ENCODE peak calls at places on chromosomes 6 and 20, in nine cellular contexts. B is HepG2, D is GM23248, A is GM23338, Y is hepatocyte, R is HCT116, K is mesendoderm, J is PC-3, Q is trophoblast cell. M is an unnamed sample.

GRCh38 chr6:119739776-119740175 is 390.2 kb upstream of the MAN1A1 start:
- DNase-seq in J (no peak), D (no peak), A (no peak), R (no peak), Y (no peak), Q (no peak), K (no peak), B (no peak), M (no peak)

GRCh38 chr6:145977881-145978280 is 13.7 kb upstream of the SHPRH start:
- DNase-seq in B (no peak), Q (no peak), A (no peak), J (no peak), R (no peak), Y (no peak), K (no peak), D (no peak), M (no peak)

GRCh38 chr20:62067547-62068260 is 2.0 kb upstream of the TAF4 start:
- DNase-seq in D (no peak), B (no peak), A (no peak), Q (no peak), R (no peak), J (no peak), Y (no peak), K (no peak), M (no peak)

GRCh38 chr6:74605942-74606341 is 599.9 kb downstream of the COL12A1 start:
- DNase-seq in R (no peak), J (peak; percentile 3), D (peak; percentile 20), K (no peak), Q (no peak), Y (no peak), B (no peak), A (no peak), M (no peak)

GRCh38 chr6:82711992-82712788 is 348.6 kb downstream of the TPBG start:
- DNase-seq in K (peak; percentile 7), R (no peak), Y (no peak), A (no peak), D (peak; percentile 86), B (no peak), J (no peak), Q (no peak), M (no peak)

GRCh38 chr20:33846291-33846916 is 35.3 kb downstream of the CHMP4B start:
- DNase-seq in Q (no peak), Y (no peak), R (no peak), D (no peak), K (no peak), A (no peak), B (no peak), J (no peak), M (no peak)

GRCh38 chr20:57835462-57836455 is 125.9 kb upstream of the PMEPA1 start:
- DNase-seq in R (no peak), J (no peak), A (peak; percentile 31), Q (no peak), D (no peak), B (no peak), K (peak; percentile 36), Y (no peak), M (peak; percentile 42)

GRCh38 chr6:93779086-93779858 is 359.9 kb upstream of the EPHA7 start:
- DNase-seq in R (no peak), K (peak; percentile 84), A (peak; percentile 26), Q (no peak), D (no peak), B (no peak), Y (peak; percentile 45), J (no peak), M (peak; percentile 71)

GRCh38 chr6:52881662-52881995 is 27.9 kb downstream of the GSTA3 start:
- DNase-seq in Y (no peak), K (no peak), Q (no peak), R (no peak), J (no peak), A (no peak), D (no peak), B (no peak), M (no peak)

GRCh38 chr6:52887912-52888535 is 21.5 kb downstream of the GSTA3 start:
- DNase-seq in A (no peak), J (peak; percentile 49), Q (no peak), Y (peak; percentile 19), K (no peak), D (peak; percentile 32), R (no peak), B (no peak), M (no peak)

GRCh38 chr6:52877168-52877567 is 32.3 kb downstream of the GSTA3 start:
- DNase-seq in B (no peak), R (peak; percentile 29), A (no peak), J (peak; percentile 87), K (no peak), Q (no peak), Y (peak; percentile 34), D (peak; percentile 94), M (no peak)

GRCh38 chr6:52877786-52878185 is 31.7 kb downstream of the GSTA3 start:
- DNase-seq in D (peak; percentile 24), Q (no peak), K (no peak), R (no peak), Y (no peak), J (no peak), A (no peak), B (no peak), M (no peak)

DNA sequence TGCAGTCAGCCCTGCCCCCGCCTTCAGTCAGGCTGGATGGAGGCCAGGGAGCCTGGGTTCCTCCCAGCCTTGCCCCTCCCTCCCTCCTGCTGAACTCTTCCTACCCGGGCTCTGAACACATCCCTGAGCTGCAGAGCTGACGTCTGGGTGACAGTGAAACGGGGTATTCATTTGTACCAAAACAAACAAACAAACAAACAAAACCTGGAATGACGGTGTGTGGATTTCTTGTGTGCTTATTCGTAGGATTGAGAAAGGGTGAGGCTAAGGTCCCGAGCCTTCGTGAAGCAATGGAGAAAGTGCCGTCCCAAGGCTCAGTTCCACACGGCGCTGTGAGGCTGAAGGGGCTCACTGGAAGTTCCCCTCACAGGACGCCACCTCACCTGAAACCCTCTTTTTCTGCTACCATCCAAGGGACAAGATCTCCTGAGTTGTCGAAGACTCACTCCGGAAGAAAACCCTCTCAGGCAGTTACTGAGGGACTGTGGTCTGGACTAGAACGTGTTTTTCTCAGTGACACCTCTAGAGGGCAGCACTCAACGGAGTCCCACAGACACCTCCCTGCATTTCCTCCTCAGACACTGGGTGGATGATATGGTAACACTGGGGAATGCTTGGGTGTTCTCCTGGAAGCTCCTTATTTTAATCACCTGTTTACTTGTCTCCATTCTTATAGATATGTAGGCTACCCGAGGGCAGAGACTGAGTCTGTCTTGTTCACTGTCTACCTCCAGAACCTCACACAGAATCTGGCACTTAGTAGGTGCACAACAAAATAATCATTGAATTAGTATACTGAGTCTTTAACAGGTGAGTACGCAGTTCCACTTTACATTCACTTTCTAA is 27.3 kb downstream of the GSTA3 start:
- DNase-seq in Q (peak; percentile 76), D (peak; percentile 81), J (peak; percentile 84), K (peak; percentile 84), Y (peak; percentile 77), A (peak; percentile 85), B (peak; percentile 69), R (peak; percentile 55), M (peak; percentile 70)
- H3K27ac ChIP-seq in Q (no peak overlapping the region), D (no peak overlapping the region), J (no peak overlapping the region), K (no peak overlapping the region), Y (peak overlapping the region; percentile 71), A (no peak overlapping the region), B (no peak overlapping the region), R (peak overlapping the region; percentile 49), M (no peak overlapping the region)

DNA sequence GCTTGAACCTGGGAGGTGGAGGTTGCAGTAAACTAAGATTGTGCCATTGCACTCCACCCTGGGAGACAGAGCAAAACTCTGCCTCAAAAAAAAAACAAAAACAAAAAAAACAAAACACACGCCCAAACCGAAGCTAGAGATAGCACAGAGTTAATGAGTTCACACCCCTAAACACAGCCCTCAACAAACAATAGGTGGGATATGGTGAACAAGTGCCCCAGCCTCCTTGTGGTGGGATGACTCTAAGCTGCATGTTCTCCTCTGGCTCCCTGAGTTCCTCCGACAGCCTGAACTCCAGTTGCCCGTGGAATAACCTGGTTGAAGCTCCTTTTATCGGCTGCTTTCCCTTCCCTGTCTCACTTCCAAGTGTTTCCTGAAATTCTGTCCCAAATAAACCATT is 22.1 kb upstream of the DSN1 start:
- DNase-seq in R (no peak), D (no peak), J (no peak), A (no peak), B (no peak), Q (no peak), K (peak; percentile 51), Y (no peak), M (no peak)
- H3K79me2 ChIP-seq in R (no peaks in the 10 kb centered on the region), D (peaks cover 18% of the 10 kb centered on the region), J (no peaks in the 10 kb centered on the region), A (no peaks in the 10 kb centered on the region), B (no peaks in the 10 kb centered on the region), Q (no peaks in the 10 kb centered on the region), K (no peaks in the 10 kb centered on the region), Y (no peaks in the 10 kb centered on the region), M (peaks cover 15% of the 10 kb centered on the region)

GRCh38 chr6:118188561-118188960 is 281.5 kb downstream of the SLC35F1 start:
- DNase-seq in B (no peak), K (no peak), Q (no peak), A (no peak), Y (no peak), R (no peak), D (no peak), J (no peak), M (no peak)

GRCh38 chr6:118186676-118187567 is 279.9 kb downstream of the SLC35F1 start:
- DNase-seq in K (no peak), R (no peak), B (no peak), Q (no peak), D (peak; percentile 10), J (no peak), Y (no peak), A (no peak), M (no peak)

DNA sequence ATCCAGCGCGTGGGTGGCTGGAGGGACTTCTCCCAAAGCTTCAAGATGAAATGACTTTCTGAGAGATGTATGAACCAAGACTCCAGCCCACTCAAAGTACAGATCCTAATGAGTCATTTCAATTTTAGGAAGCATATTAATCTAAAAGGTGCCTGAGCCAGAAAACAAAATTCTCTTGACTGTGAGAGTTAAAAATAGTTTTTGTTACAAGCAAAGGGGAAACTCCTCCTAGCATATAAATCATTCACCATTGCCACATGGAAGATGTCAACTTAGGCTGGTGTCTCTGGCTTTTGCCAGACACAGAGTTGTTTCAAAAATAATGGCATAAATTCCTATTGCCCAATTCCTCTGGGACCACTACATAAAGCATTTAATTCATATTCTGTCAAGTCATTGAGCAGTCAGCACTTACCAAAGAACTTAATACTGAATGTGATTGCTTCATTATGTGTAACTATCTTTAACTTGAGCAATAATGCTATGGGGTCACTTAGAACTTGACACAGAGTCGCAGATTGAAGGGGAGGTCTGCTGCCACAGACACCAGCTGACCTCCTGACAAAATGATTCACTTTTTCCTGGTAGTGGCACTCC is 280.6 kb downstream of the SLC35F1 start:
- DNase-seq in Q (no peak), R (no peak), K (no peak), Y (peak; percentile 6), D (peak; percentile 82), J (no peak), B (no peak), A (no peak), M (no peak)
- H3K27ac ChIP-seq in Q (no peak overlapping the region), R (no peak overlapping the region), K (no peak overlapping the region), Y (peak overlapping the region; percentile 9), D (peak overlapping the region; percentile 72), J (no peak overlapping the region), B (no peak overlapping the region), A (no peak overlapping the region), M (no peak overlapping the region)

GRCh38 chr20:2140561-2140960 is 38.9 kb downstream of the STK35 start:
- DNase-seq in B (no peak), K (no peak), R (no peak), D (peak; percentile 77), A (no peak), J (no peak), Y (no peak), Q (no peak), M (no peak)

GRCh38 chr20:2139250-2139649 is 37.6 kb downstream of the STK35 start:
- DNase-seq in K (no peak), R (no peak), B (no peak), Q (no peak), D (no peak), Y (no peak), A (no peak), J (no peak), M (peak; percentile 39)

GRCh38 chr20:2137552-2138201 is 36.0 kb downstream of the STK35 start:
- DNase-seq in J (no peak), Y (no peak), Q (no peak), R (no peak), B (no peak), D (peak; percentile 97), K (no peak), A (no peak), M (no peak)

GRCh38 chr20:2141592-2142575 is 40.3 kb downstream of the STK35 start:
- DNase-seq in D (no peak), B (no peak), Y (no peak), A (no peak), J (no peak), K (no peak), Q (no peak), R (no peak), M (no peak)

DNA sequence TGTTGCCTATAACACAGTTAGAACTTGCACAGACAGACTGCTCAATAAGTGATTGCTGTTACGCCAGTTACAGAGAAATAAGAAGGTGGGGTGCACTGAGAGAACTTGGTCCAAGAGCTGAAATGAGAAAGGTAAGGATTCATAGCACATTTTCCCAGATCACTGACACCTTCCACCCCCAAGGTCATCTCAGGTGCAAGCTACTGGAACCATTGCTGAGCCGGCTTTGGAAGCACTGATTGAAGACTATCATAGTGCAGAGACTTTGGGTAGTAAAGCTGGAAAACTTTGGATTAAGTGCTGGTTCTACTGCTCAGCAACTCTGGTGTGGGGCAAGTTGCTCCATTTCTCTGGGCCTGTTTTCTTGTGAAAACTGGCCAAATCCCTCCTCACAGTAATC is 38.1 kb downstream of the STK35 start:
- DNase-seq in A (no peak), Y (no peak), R (no peak), B (no peak), Q (no peak), K (no peak), J (no peak), D (no peak), M (no peak)
- H3K79me2 ChIP-seq in A (peaks cover 50% of the 10 kb centered on the region), Y (peaks cover 72% of the 10 kb centered on the region), R (peaks cover 73% of the 10 kb centered on the region), B (peaks cover 31% of the 10 kb centered on the region), Q (peaks cover 6% of the 10 kb centered on the region), K (no peaks in the 10 kb centered on the region), J (peaks cover 46% of the 10 kb centered on the region), D (peaks cover 96% of the 10 kb centered on the region), M (peaks cover 68% of the 10 kb centered on the region)

M was measured in neural progenitor cell.